ENCODE peak calls at places on chromosomes 6 and 20, in four cellular contexts. S, C, Q and G are unnamed samples.

GRCh38 chr20:33370296-33370695 is 31.0 kb downstream of the CDK5RAP1 start:
- DNase-seq in S (no peak), Q (no peak), C (no peak), G (no peak)

GRCh38 chr6:98924647-98925046 is 23.1 kb downstream of the FBXL4 start:
- DNase-seq in Q (no peak), C (no peak), S (no peak), G (no peak)

GRCh38 chr6:31900917-31901414 is 920 bp downstream of the ZBTB12 start:
- DNase-seq in C (no peak), Q (no peak), S (no peak), G (no peak)

GRCh38 chr6:35294308-35294945 is 3.2 kb upstream of the DEF6 start:
- DNase-seq in S (peak; percentile 33), Q (no peak), C (peak; percentile 53), G (peak; percentile 68)

GRCh38 chr6:7721654-7722053 is 4.2 kb upstream of the BMP6 start:
- DNase-seq in C (peak; percentile 87), Q (no peak), S (peak; percentile 34), G (peak; percentile 76)

GRCh38 chr6:84508981-84509380 is 255.4 kb downstream of the TBX18 start:
- DNase-seq in S (no peak), C (no peak), Q (no peak), G (no peak)

GRCh38 chr6:39059496-39060310 is 11.1 kb downstream of the GLP1R start:
- DNase-seq in C (no peak), S (no peak), Q (no peak), G (no peak)

GRCh38 chr6:158706369-158706982 is 56.6 kb downstream of the SYTL3 start:
- DNase-seq in S (peak; percentile 63), Q (no peak), C (no peak), G (peak; percentile 22)

GRCh38 chr20:53901064-53901463 is 169.3 kb downstream of the BCAS1 start:
- DNase-seq in C (no peak), Q (no peak), S (peak; percentile 65), G (no peak)

GRCh38 chr20:44601801-44602204 is 19.4 kb downstream of the PKIG start:
- DNase-seq in Q (peak; percentile 58), S (peak; percentile 93), C (no peak), G (no peak)